ENCODE peak calls at places on chromosomes 11 and 22, in seven cellular contexts. B is tibial nerve, E is cardiac fibroblast, S is neural progenitor cell, A is thoracic aorta, I is GM23338, D is A549. X is an unnamed sample.

GRCh38 chr22:19802881-19803735 is 42.5 kb downstream of the TBX1 start:
- DNase-seq in E (no peak), D (no peak), A (no peak), B (no peak), S (no peak), I (no peak), X (no peak)

GRCh38 chr11:27934830-27935145 is 173.2 kb downstream of the KIF18A start:
- DNase-seq in S (no peak), B (no peak), I (no peak), E (peak; percentile 97), A (no peak), D (peak; percentile 88), X (peak; percentile 93)

GRCh38 chr22:37211075-37211852 is 1.0 kb downstream of the SSTR3 start:
- DNase-seq in A (no peak), I (no peak), E (no peak), S (no peak), B (no peak), D (no peak), X (no peak)

GRCh38 chr11:108754901-108755625 is 90.2 kb downstream of the DDX10 start:
- DNase-seq in B (peak; percentile 91), D (no peak), E (peak; percentile 48), I (no peak), S (no peak), A (no peak), X (peak; percentile 80)

GRCh38 chr22:38460367-38460952 is 5.5 kb upstream of the KCNJ4 start:
- DNase-seq in D (no peak), E (no peak), A (no peak), S (no peak), B (no peak), I (no peak), X (no peak)

GRCh38 chr11:134727204-134727603 is 315.2 kb upstream of the B3GAT1 start:
- DNase-seq in E (no peak), S (no peak), D (no peak), I (no peak), B (no peak), A (no peak), X (no peak)

GRCh38 chr22:47014946-47015345 is 252.5 kb downstream of the TBC1D22A start:
- DNase-seq in E (no peak), A (no peak), S (no peak), I (no peak), B (no peak), D (no peak), X (no peak)

GRCh38 chr11:44178381-44178780 is 82.9 kb downstream of the EXT2 start:
- DNase-seq in I (peak; percentile 61), D (no peak), S (peak; percentile 12), A (no peak), B (no peak), E (peak; percentile 33), X (peak; percentile 27)

GRCh38 chr11:60169264-60169915 is 13.5 kb downstream of the MS4A6A start:
- DNase-seq in B (no peak), D (peak; percentile 39), I (peak; percentile 68), A (no peak), S (peak; percentile 22), E (peak; percentile 58), X (peak; percentile 11)

GRCh38 chr22:25282671-25283561 is 63.5 kb downstream of the CRYBB2 start:
- DNase-seq in I (peak; percentile 96), E (no peak), S (peak; percentile 69), B (no peak), A (no peak), D (no peak), X (no peak)

GRCh38 chr11:79198898-79199250 is 242.0 kb downstream of the TENM4 start:
- DNase-seq in S (no peak), I (no peak), B (no peak), E (peak; percentile 39), A (no peak), D (no peak), X (peak; percentile 66)

GRCh38 chr11:46520971-46521745 is 72.7 kb downstream of the AMBRA1 start:
- DNase-seq in E (peak; percentile 62), B (no peak), D (no peak), A (no peak), I (peak; percentile 34), S (no peak), X (peak; percentile 65)

GRCh38 chr11:86535773-86536172 is 136.6 kb downstream of the ME3 start:
- DNase-seq in S (no peak), D (no peak), E (no peak), A (no peak), B (no peak), I (no peak), X (no peak)
- H3K4me3 ChIP-seq in S (no peak overlapping the region), D (no peak overlapping the region), E (no peak overlapping the region), A (no peak overlapping the region), B (no peak overlapping the region), I (no peak overlapping the region), X (no peak overlapping the region)

GRCh38 chr11:9314291-9315077 is at the start of gene TMEM41B:
- DNase-seq in E (peak; percentile 99), A (peak; percentile 91), S (peak; percentile 99), D (peak; percentile 99), I (peak; percentile 100), B (peak; percentile 94), X (peak; percentile 96)
- TF ChIP-seq CTCF in E (peak; percentile 2), A (no peak), S (no peak), D (no peak), I (peak; percentile 2), B (no peak), X (no peak)

GRCh38 chr11:118318112-118319030 is 13.8 kb downstream of the CD3E start:
- DNase-seq in E (no peak), A (no peak), B (no peak), D (no peak), S (no peak), I (no peak), X (no peak)
- H3K4me3 ChIP-seq in E (no peak overlapping the region), A (no peak overlapping the region), B (no peak overlapping the region), D (no peak overlapping the region), S (no peak overlapping the region), I (no peak overlapping the region), X (no peak overlapping the region)

GRCh38 chr11:97259434-97259833 is 869.6 kb downstream of the JRKL start:
- DNase-seq in E (no peak), S (no peak), B (no peak), I (no peak), D (no peak), A (no peak), X (no peak)

GRCh38 chr11:97254790-97255189 is 865.0 kb downstream of the JRKL start:
- DNase-seq in S (no peak), D (no peak), I (no peak), E (no peak), A (no peak), B (no peak), X (no peak)

GRCh38 chr11:97259884-97260283 is 870.1 kb downstream of the JRKL start:
- DNase-seq in E (no peak), S (no peak), I (peak; percentile 16), B (no peak), A (no peak), D (no peak), X (no peak)
- TF ChIP-seq CTCF in E (no peak), S (peak; percentile 14), I (no peak), B (no peak), A (no peak), D (no peak), X (no peak)

GRCh38 chr11:8017894-8018741 is 31.0 kb downstream of the EIF3F start:
- DNase-seq in D (no peak), E (peak; percentile 12), I (peak; percentile 43), S (peak; percentile 24), B (no peak), A (no peak), X (peak; percentile 38)
- H3K4me3 ChIP-seq in D (peak overlapping the region; percentile 61), E (no peak overlapping the region), I (peak overlapping the region; percentile 81), S (peak overlapping the region; percentile 87), B (peak overlapping the region; percentile 79), A (peak overlapping the region; percentile 82), X (peak overlapping the region; percentile 62)